ENCODE peak calls at places on chromosomes 6 and 20, in seven cellular contexts. A, U, M, V, B, Y and E are unnamed samples. For H3K9me3, the result is how much of the 10 kb centered on the place peaks cover.

GRCh38 chr6:157621401-157621800 is 201.6 kb upstream of the SNX9 start:
- DNase-seq in B (no peak), Y (no peak), V (no peak), A (no peak), M (no peak), U (no peak), E (no peak)

GRCh38 chr6:96837138-96837971 is at the start of gene GPR63:
- DNase-seq in B (peak), U (peak), M (peak), V (peak), Y (peak), A (peak), E (peak)

GRCh38 chr6:112253842-112254816 is at the start of gene LAMA4:
- DNase-seq in A (peak), M (no peak), B (peak), U (peak), V (no peak), Y (peak), E (peak)

GRCh38 chr20:59662856-59663512 is 58.6 kb downstream of the PHACTR3 start:
- DNase-seq in M (no peak), V (no peak), A (no peak), B (no peak), U (no peak), Y (no peak), E (no peak)

GRCh38 chr20:34621383-34622367 is 55.2 kb downstream of the PIGU start:
- DNase-seq in M (no peak), B (no peak), Y (no peak), V (no peak), A (no peak), U (no peak), E (no peak)

GRCh38 chr6:111890981-111891380 is 17.7 kb upstream of the FYN start:
- DNase-seq in B (no peak), U (no peak), V (no peak), A (no peak), Y (no peak), M (no peak), E (no peak)

GRCh38 chr20:41234546-41234945 is 83.0 kb downstream of the ZHX3 start:
- DNase-seq in V (no peak), M (no peak), A (no peak), B (no peak), U (no peak), Y (peak), E (peak)

GRCh38 chr6:9623228-9623832 is 791.5 kb downstream of the TFAP2A start:
- DNase-seq in U (no peak), M (no peak), V (no peak), Y (no peak), B (no peak), A (no peak), E (no peak)

GRCh38 chr6:132830236-132830799 is 15.9 kb downstream of the RPS12 start:
- DNase-seq in V (no peak), B (no peak), A (no peak), U (no peak), M (no peak), Y (no peak), E (peak)

GRCh38 chr6:79872986-79873385 is 74.4 kb downstream of the ELOVL4 start:
- DNase-seq in A (no peak), B (no peak), M (no peak), V (no peak), U (no peak), Y (no peak), E (no peak)

GRCh38 chr6:35486005-35486925 is 10.6 kb downstream of the TEAD3 start:
- DNase-seq in Y (peak), U (peak), V (no peak), M (no peak), A (peak), B (no peak), E (peak)

GRCh38 chr20:50844430-50845100 is 49.7 kb downstream of the BCAS4 start:
- DNase-seq in U (no peak), B (no peak), A (no peak), V (no peak), Y (no peak), M (peak), E (no peak)

GRCh38 chr6:121309768-121310473 is 24.4 kb downstream of the TBC1D32 start:
- DNase-seq in U (no peak), A (no peak), M (no peak), B (no peak), Y (no peak), V (no peak), E (no peak)

GRCh38 chr6:82781805-82782204 is 283.8 kb downstream of the UBE3D start:
- DNase-seq in M (no peak), A (no peak), U (no peak), Y (no peak), B (no peak), V (no peak), E (no peak)

GRCh38 chr20:15792855-15793254 is 780.4 kb downstream of the KIF16B start:
- DNase-seq in M (no peak), U (no peak), B (no peak), A (no peak), V (no peak), Y (no peak), E (no peak)

GRCh38 chr20:49430320-49430719 is 52.1 kb downstream of the KCNB1 start:
- DNase-seq in U (no peak), A (no peak), M (no peak), Y (no peak), V (no peak), B (no peak), E (no peak)

GRCh38 chr6:35449287-35449881 is 2.8 kb upstream of the FANCE start:
- DNase-seq in V (no peak), U (no peak), M (peak), Y (no peak), A (no peak), B (no peak), E (no peak)

GRCh38 chr20:54172856-54173652 is 732 bp downstream of the CYP24A1 start:
- DNase-seq in V (no peak), M (no peak), Y (no peak), U (no peak), A (no peak), B (no peak), E (no peak)

GRCh38 chr6:123784330-123784729 is 19.3 kb upstream of the NKAIN2 start:
- DNase-seq in B (no peak), U (no peak), A (no peak), V (no peak), M (no peak), Y (no peak), E (no peak)

GRCh38 chr6:67888886-67889681 is 746.0 kb upstream of the ADGRB3 start:
- DNase-seq in U (no peak), A (no peak), M (no peak), V (no peak), B (no peak), Y (no peak), E (no peak)
- H3K9me3 ChIP-seq in U (under half), A (under half), M (under half), V (under half), B (under half), Y (under half), E (under half)

DNA sequence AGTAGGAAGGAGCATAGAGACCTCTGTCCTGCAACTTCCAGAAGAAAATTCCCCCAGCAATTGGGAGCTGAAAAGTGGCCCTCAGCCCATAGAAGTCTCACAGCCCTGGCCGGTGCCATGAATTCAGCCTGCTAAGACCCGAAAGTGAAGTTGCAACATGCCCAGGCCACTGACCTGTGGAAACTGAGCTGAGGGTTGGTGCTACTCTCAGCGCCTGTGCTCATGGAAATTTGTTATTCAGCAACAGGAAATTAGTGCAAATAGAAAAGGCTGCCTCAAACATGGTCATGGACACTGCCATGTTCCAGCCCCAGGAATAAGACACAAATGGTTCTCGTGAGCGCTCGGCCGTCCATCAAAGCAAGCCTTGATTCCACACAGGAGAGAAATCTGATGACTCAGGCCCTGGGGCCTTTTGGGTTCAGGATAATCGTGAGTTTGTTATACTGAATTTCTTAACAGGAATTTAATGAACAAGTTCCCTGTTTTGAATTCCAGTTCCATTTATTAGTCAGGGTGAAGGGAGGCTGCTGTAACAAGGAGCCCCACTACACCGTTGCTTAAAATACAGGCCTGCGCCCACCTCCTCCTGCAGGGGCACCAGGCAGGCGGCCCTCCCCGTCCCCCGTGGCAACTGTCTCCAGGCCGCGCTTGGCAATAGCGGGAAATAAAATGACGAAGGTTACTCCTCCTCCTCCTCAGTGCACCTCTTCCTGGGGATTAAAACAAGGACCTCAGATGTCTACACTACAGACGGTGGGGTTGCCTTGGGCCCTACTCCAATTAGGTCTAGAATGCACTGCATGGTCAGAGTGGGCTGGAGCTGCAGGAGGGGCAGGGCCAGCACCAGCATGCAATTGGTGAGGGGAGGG is 152.9 kb downstream of the ERMARD start:
- DNase-seq in Y (no peak), M (no peak), B (no peak), U (no peak), A (no peak), V (no peak), E (no peak)
- H3K9me3 ChIP-seq in Y (under half), M (under half), B (under half), U (under half), A (under half), V (under half), E (under half)

GRCh38 chr6:140180306-140180705 is 805.9 kb upstream of the CITED2 start:
- DNase-seq in U (no peak), Y (no peak), B (no peak), A (no peak), M (no peak), V (no peak), E (no peak)

GRCh38 chr6:140175486-140175885 is 801.0 kb upstream of the CITED2 start:
- DNase-seq in A (no peak), B (no peak), V (no peak), M (no peak), Y (no peak), U (no peak), E (no peak)

GRCh38 chr6:140182819-140183218 is 808.4 kb upstream of the CITED2 start:
- DNase-seq in V (no peak), Y (no peak), M (no peak), B (no peak), U (no peak), A (no peak), E (no peak)

GRCh38 chr6:140174509-140174908 is 800.1 kb upstream of the CITED2 start:
- DNase-seq in M (no peak), Y (no peak), B (no peak), V (no peak), A (no peak), U (no peak), E (no peak)

DNA sequence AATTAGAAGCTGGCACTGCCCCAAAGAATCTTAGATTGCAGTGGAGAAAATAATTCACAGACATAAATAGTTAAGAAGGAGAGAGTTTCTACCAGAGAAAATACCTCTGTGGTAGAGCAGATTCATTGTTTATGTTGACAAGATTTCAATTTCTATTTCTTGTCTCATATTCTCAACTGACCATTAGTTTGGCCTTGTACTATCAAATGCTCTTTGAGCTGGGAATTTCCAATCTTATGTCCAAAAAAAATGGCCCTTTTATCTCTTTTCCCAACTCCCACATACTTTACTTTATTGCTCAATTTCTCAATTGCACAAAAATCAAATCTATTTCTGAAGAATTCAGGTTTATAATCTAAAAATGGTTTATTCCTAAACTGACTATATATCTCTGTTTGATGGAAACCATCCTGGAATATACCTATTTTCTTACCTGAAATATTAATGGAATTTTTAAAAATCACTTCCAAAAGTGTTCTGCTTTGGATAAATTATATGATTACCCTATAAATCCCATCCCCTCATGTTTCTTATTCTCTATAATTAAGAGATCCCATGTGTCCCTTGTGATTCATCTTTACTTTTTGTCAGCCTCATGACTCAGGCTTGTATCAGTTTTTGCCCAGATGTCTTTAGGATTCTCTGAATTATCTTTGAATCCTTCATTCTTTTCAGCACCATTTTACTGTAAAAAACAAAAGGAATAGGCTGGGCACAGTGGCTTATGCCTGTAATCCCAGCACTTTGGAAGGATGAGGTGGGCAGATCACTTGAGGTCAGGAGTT is 804.3 kb upstream of the CITED2 start:
- DNase-seq in A (no peak), M (no peak), U (no peak), B (no peak), Y (no peak), V (no peak), E (no peak)
- H3K9me3 ChIP-seq in A (under half), M (under half), U (under half), B (under half), Y (under half), V (under half), E (under half)

GRCh38 chr6:168713839-168714238 is 272.9 kb downstream of the SMOC2 start:
- DNase-seq in A (no peak), Y (no peak), V (no peak), B (no peak), M (no peak), U (no peak), E (no peak)
- H3K9me3 ChIP-seq in A (under half), Y (under half), V (under half), B (under half), M (under half), U (under half), E (under half)

DNA sequence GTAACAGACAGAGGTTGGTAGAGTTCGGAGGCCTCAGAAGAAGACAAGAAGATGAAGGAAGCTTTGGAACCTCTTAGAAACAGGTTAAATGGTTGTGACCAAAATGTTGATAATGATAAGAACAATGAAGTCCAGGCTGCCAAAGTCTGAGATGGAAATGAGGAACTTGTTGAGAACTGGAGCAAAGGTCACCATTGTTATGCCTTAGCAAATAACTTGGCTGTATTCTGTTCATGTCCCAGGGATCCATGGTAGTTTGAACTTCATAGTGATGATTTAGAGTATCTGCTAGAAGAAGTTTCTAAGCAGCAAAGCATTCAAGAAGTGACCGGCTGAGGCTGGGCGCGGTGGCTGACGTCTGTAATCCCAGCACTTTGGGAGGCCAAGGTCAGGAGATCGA is 11.1 kb upstream of the LSM14B start:
- DNase-seq in Y (no peak), A (no peak), M (no peak), B (no peak), U (no peak), V (no peak), E (no peak)
- H3K9me3 ChIP-seq in Y (half or more), A (half or more), M (half or more), B (half or more), U (under half), V (half or more), E (under half)

GRCh38 chr6:106790146-106790770 is 160.9 kb downstream of the QRSL1 start:
- DNase-seq in A (no peak), Y (no peak), U (no peak), V (no peak), M (no peak), B (no peak), E (no peak)

GRCh38 chr6:106790935-106791334 is 161.6 kb downstream of the QRSL1 start:
- DNase-seq in M (no peak), A (no peak), Y (no peak), V (no peak), B (no peak), U (no peak), E (no peak)

GRCh38 chr6:106789436-106790145 is 160.2 kb downstream of the QRSL1 start:
- DNase-seq in A (no peak), M (no peak), B (no peak), U (no peak), Y (no peak), V (no peak), E (no peak)

GRCh38 chr6:106788761-106789160 is 159.4 kb downstream of the QRSL1 start:
- DNase-seq in B (no peak), U (no peak), V (no peak), Y (no peak), M (no peak), A (no peak), E (no peak)

DNA sequence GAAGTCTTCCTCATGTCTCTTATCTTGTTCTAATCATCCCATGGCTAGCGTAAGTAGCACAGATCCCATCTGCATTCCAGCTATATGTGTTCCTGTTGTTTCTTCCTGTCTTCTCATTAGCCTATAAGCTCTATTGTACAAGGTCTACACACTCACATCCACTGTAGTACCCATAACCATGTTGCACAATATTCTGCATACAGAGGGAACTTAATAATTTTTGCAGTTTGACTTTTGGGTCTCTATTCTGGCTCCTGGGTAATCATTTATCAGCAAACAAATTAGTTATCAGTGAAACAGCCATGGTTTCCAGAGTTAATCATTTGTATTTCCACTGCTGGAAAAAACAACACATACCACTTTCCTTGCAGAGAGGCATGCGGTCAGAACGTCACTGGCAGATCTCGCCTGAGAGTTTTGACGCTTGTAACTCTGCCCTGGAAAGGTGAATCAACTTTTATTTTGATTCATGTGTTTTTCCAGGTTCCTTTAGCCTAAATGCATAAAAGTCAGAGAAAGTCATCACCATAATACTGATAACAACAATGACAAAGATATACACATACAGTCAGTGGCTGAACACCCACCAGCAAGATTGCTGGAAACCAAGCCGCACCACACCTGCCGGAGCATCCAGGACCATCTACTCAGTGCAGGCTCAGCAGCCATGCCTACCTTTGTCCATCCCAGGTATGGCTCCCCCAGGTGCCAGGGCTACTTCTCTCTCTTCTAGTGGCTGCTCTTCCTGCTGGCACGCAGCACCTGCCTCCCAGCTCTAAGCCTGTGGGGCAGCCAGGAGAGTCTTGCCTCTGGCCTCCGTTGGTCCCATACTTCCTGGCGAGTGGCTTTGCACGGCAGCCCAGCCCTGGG is 158.2 kb downstream of the QRSL1 start:
- DNase-seq in B (no peak), U (no peak), A (no peak), M (no peak), V (no peak), Y (no peak), E (no peak)
- H3K9me3 ChIP-seq in B (under half), U (under half), A (under half), M (under half), V (under half), Y (under half), E (under half)

DNA sequence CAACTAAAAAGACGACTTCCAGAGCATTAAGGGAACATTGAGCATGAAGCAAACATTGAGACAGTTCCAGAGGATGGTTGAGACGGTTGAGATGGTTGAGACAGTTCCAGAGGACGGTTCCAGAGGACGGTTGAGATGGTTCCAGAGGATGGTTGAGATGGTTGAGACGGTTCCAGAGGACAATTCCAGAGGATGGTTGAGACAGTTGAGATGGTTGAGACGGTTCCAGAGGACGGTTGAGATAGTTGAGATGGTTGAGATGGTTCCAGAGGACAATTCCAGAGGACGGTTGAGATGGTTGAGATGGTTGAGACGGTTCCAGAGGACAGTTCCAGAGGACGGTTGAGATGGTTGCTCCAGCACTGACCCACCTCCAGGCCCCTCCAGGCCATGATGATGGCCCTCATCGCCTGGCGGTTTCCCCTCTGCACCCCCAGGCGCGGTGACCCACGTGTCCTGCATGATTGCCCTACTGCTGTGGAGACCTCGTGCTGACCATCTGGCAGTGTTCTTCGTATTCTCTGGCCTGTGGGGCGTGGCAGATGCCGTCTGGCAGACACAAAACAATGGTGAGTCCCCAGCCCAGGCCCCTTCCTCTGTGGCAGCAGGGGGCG is 16.3 kb downstream of the UNC93A start:
- DNase-seq in M (no peak), Y (no peak), U (no peak), A (no peak), V (no peak), B (no peak), E (no peak)
- H3K9me3 ChIP-seq in M (under half), Y (under half), U (under half), A (under half), V (under half), B (under half), E (under half)

GRCh38 chr6:137498488-137499219 is 4.5 kb upstream of the OLIG3 start:
- DNase-seq in U (no peak), V (no peak), Y (no peak), B (no peak), A (no peak), M (no peak), E (no peak)

GRCh38 chr6:137497722-137498463 is 3.7 kb upstream of the OLIG3 start:
- DNase-seq in U (no peak), Y (no peak), M (no peak), B (no peak), V (no peak), A (peak), E (no peak)

GRCh38 chr6:137496392-137496767 is 2.2 kb upstream of the OLIG3 start:
- DNase-seq in M (no peak), U (no peak), V (no peak), B (no peak), Y (no peak), A (no peak), E (no peak)

GRCh38 chr6:137495652-137496391 is 1.6 kb upstream of the OLIG3 start:
- DNase-seq in B (no peak), A (no peak), V (no peak), Y (no peak), M (no peak), U (no peak), E (no peak)

GRCh38 chr6:137496909-137497721 is 2.9 kb upstream of the OLIG3 start:
- DNase-seq in V (no peak), A (no peak), M (no peak), Y (no peak), B (no peak), U (no peak), E (no peak)
- H3K9me3 ChIP-seq in V (under half), A (under half), M (under half), Y (under half), B (under half), U (under half), E (under half)